ENCODE peak calls at places on chromosomes 3 and 15, in six cellular contexts. D, H, R, S, Y and K are unnamed samples.

GRCh38 chr3:71680588-71680987 is 44.6 kb downstream of the EIF4E3 start:
- DNase-seq in Y (peak), H (no peak), R (no peak), S (no peak), D (no peak), K (no peak)

GRCh38 chr15:33126559-33127290 is 67.8 kb downstream of the FMN1 start:
- DNase-seq in Y (peak), R (no peak), H (peak), D (peak), S (peak), K (no peak)

GRCh38 chr15:51796777-51797474 is 32.5 kb upstream of the TMOD3 start:
- DNase-seq in S (peak), D (no peak), Y (no peak), H (no peak), R (no peak), K (no peak)

GRCh38 chr3:55885721-55886120 is 398.6 kb upstream of the WNT5A start:
- DNase-seq in Y (peak), R (no peak), D (no peak), S (no peak), H (peak), K (no peak)

GRCh38 chr3:37680393-37680792 is 181.3 kb upstream of the CTDSPL start:
- DNase-seq in H (no peak), D (no peak), R (no peak), S (no peak), Y (no peak), K (no peak)

GRCh38 chr3:65597225-65597951 is 441.3 kb downstream of the MAGI1 start:
- DNase-seq in Y (no peak), H (peak), D (no peak), R (no peak), S (no peak), K (peak)

GRCh38 chr3:33900809-33901505 is 102.5 kb downstream of the PDCD6IP start:
- DNase-seq in D (no peak), Y (no peak), S (no peak), R (no peak), H (no peak), K (no peak)

GRCh38 chr3:53201190-53201504 is 40.1 kb downstream of the PRKCD start:
- DNase-seq in H (no peak), Y (no peak), S (no peak), D (no peak), R (no peak), K (no peak)

GRCh38 chr15:34206016-34206415 is 3.9 kb downstream of the KATNBL1 start:
- DNase-seq in R (no peak), H (no peak), Y (no peak), D (no peak), S (no peak), K (no peak)

GRCh38 chr15:58726867-58727266 is 22.6 kb downstream of the ADAM10 start:
- DNase-seq in D (no peak), R (no peak), Y (no peak), H (peak), S (no peak), K (no peak)

GRCh38 chr3:100316656-100317069 is 17.9 kb upstream of the NIT2 start:
- DNase-seq in D (peak), H (peak), R (peak), S (peak), Y (peak), K (peak)

GRCh38 chr3:151002582-151002981 is 30.1 kb upstream of the CLRN1 start:
- DNase-seq in D (no peak), H (no peak), Y (no peak), R (no peak), S (no peak), K (no peak)

GRCh38 chr3:16477054-16477453 is 36.4 kb downstream of the RFTN1 start:
- DNase-seq in H (no peak), S (no peak), D (no peak), Y (no peak), R (no peak), K (no peak)

GRCh38 chr3:16474304-16474703 is 39.2 kb downstream of the RFTN1 start:
- DNase-seq in H (no peak), S (no peak), D (no peak), R (no peak), Y (no peak), K (no peak)

GRCh38 chr3:16475766-16476165 is 37.7 kb downstream of the RFTN1 start:
- DNase-seq in S (no peak), Y (no peak), D (no peak), R (no peak), H (no peak), K (no peak)

GRCh38 chr3:16476636-16477035 is 36.9 kb downstream of the RFTN1 start:
- DNase-seq in H (no peak), D (peak), R (no peak), S (no peak), Y (peak), K (no peak)

DNA sequence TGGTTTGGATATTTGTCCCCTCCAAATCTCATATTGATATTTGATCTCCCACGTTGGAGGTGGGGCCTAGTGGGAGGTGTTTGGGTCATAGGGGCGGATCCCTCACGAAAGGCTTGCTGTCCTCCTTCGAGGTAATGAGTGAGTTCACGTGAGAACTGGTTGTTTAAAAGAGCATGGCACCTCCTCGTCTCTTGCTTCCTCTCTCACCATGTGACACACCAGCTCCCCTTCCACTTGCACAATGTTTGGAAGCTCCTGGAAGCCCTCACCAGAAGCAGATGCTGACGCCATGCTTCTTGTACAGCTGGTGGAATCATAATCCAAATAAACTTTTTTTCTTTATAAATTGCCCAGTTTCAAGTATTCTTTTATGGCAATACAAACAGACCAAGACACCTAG is 38.6 kb downstream of the RFTN1 start:
- DNase-seq in S (no peak), Y (no peak), R (no peak), D (no peak), H (no peak), K (no peak)
- H3K27ac ChIP-seq in S (no peak), Y (no peak), R (no peak), D (no peak), H (no peak), K (no peak)

DNA sequence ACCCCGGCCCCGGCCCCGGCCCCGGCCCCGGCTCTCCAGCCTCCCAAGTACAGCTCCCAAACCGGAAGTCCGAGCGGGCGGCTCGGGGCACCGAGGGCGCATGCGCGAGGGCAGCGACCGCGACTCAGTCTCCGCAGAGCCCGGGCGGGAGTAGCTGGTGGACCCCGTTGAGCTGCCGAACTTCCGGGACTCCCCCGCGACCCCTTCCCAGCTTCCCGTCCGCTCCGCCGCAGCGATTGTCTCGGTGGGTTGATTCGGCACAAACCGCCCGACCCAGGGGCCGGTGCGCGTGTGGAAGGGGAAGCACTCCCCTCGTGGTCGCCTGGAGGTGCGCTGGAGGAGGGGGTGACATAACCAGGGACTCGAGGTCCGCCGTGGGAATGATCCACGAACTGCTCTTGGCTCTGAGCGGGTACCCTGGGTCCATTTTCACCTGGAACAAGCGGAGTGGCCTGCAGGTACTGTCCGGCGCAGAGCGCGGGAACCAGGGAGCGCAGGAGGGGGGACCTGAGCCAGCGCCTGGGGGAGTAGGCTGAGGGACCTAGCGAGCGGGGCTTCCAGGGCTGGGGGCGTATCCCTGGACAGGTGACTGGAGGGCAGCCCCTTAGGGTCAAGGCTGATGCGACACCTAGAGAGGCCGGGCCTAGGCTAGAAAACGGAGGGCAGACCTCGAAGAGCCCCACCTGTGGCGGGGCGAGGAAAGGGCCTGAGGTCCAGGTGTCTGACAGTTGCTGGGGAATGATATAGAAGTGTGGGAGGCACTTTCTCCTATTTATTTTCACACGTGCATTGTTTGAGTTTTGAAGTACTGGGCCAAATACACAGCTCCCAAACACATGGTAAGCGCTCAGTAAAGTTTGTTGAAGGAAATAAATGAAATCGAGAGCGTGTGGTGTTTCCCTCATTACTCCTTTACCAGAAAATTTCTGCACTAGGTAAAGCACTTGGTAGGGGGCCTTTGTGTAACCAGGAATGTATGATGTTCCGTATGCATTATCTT is at the start of the genes TUBGCP4 and ZSCAN29:
- DNase-seq in R (peak), D (peak), S (peak), H (peak), Y (peak), K (peak)
- H3K27ac ChIP-seq in R (peak), D (peak), S (peak), H (peak), Y (peak), K (no peak)

GRCh38 chr3:120450261-120450913 is 405 bp downstream of the FSTL1 start:
- DNase-seq in Y (no peak), D (no peak), H (peak), R (no peak), S (peak), K (no peak)

GRCh38 chr3:120448707-120449650 is 1.8 kb downstream of the FSTL1 start:
- DNase-seq in R (no peak), Y (peak), D (no peak), S (peak), H (peak), K (no peak)

GRCh38 chr3:120450914-120451669 is at the start of gene FSTL1:
- DNase-seq in R (no peak), Y (peak), H (peak), S (no peak), D (no peak), K (no peak)

GRCh38 chr3:120451670-120452220 is 953 bp upstream of the FSTL1 start:
- DNase-seq in Y (no peak), D (no peak), S (no peak), H (peak), R (no peak), K (no peak)

GRCh38 chr3:120449701-120450216 is 1.0 kb downstream of the FSTL1 start:
- DNase-seq in H (no peak), D (no peak), R (no peak), Y (peak), S (no peak), K (no peak)
- H3K27ac ChIP-seq in H (peak), D (no peak), R (no peak), Y (peak), S (peak), K (no peak)

GRCh38 chr3:123792473-123793201 is 91.5 kb downstream of the MYLK start:
- DNase-seq in D (no peak), H (peak), Y (no peak), R (no peak), S (no peak), K (no peak)
- H3K27ac ChIP-seq in D (no peak), H (no peak), Y (no peak), R (no peak), S (peak), K (no peak)

GRCh38 chr3:77873599-77873998 is 833.7 kb downstream of the ROBO2 start:
- DNase-seq in S (no peak), Y (no peak), D (no peak), R (no peak), H (no peak), K (no peak)
- H3K27ac ChIP-seq in S (no peak), Y (no peak), D (no peak), R (no peak), H (no peak), K (no peak)

GRCh38 chr3:78822741-78823140 is 945.1 kb downstream of the ROBO1 start:
- DNase-seq in R (no peak), S (no peak), D (no peak), H (no peak), Y (no peak), K (no peak)
- H3K27ac ChIP-seq in R (no peak), S (no peak), D (no peak), H (no peak), Y (no peak), K (no peak)

DNA sequence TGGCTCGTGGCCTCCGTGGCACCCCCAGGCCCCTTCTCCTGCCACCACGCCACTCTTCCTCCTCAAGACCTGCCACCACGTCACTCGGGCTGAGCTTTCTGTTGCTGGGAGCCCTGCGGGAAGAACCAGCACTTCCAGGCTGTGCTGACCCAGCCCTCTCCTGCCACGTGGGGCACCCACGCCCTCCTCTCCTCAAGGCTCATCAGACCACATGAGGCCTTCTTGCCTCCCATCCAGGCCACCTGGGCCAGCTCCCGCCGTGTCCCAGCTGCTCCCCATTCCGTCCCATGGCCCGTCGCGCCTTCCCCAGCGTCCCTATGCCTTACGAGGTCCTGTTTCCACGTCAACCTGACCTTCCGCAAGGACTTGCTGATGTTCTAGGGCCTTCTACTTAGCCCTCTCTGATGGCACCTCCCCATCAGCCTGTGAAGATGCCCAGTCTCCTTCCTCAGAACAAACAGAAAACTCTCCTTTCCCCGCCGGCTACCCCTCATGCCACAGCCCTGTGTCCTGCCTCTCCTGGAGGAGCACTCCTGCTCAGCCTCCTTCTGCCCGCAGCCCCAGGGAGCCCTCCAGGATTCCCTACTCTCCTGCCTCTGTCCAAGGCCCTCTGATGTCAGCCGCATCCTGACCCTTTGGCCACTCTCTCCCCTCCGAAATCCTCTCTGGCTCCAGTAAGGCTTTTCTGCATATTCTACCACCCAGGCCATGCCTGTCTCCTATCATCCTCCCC is 71.1 kb upstream of the BLM start:
- DNase-seq in S (peak), R (no peak), Y (no peak), D (no peak), H (no peak), K (no peak)
- H3K27ac ChIP-seq in S (no peak), R (no peak), Y (no peak), D (no peak), H (no peak), K (no peak)

DNA sequence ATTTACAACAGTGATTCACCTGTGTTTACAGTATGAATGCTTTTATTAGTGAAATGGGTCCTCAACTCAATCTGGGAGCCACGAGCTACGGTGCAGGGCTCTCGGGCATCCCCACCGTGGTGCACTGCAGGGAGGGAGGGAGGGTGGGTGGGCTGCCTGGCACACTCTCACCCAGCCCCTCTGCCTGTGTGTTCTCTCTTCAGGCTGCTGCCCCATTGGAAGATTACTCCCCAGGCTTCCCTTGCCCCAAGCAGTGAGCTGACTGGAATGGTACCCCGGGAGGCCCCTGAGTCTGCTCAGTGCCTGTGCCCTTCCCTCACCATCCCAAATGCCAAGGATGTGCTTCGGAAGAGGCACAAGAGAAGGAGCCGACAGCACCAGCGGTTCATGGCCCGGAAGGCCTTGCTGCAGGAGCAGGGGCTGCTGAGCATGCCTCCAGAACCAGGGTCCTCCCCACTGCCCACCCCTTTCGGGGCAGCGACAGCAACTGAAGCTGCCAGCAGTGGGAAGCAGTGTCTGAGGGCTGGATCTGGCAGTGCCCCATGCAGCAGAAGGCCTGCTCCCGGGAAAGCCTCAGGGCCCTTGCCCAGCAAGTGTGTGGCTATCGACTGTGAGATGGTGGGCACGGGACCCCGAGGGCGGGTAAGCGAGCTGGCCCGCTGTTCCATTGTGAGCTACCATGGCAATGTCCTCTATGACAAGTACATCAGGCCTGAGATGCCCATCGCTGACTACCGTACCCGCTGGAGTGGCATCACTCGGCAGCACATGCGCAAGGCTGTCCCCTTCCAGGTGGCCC is 5.0 kb downstream of the AEN start:
- DNase-seq in D (no peak), S (no peak), R (no peak), H (no peak), Y (no peak), K (no peak)
- H3K27ac ChIP-seq in D (peak), S (no peak), R (peak), H (no peak), Y (no peak), K (no peak)